ENCODE peak calls at places on chromosome 16, in eight cellular contexts. Q is Daoy; G is GM20000; V is stimulated activated CD4-positive, alpha-beta T cell treated with anti-CD3 and anti-CD28 coated beads, TNF-alpha, amount 100 ng/mL, for 48 hours; R is nephron progenitor cell; S is activated CD4-positive, CD25-positive, alpha-beta regulatory T cell; K is activated T-cell treated with anti-CD3 and anti-CD28 coated beads, Interleukin-2, amount 50 U/mL, for 1 hour; I is psoas muscle. B is an unnamed sample.

GRCh38 chr16:66918803-66919568 is at the start of gene CDH16:
- DNase-seq in K (no peak), I (no peak), S (no peak), V (no peak), G (no peak), Q (no peak), R (no peak), B (no peak)

GRCh38 chr16:85554791-85555548 is 58.2 kb upstream of the GSE1 start:
- DNase-seq in G (peak; percentile 83), K (peak; percentile 67), R (peak; percentile 55), S (no peak), Q (peak; percentile 77), V (peak; percentile 43), I (peak; percentile 82), B (peak; percentile 67)

GRCh38 chr16:275041-275621 is 613 bp downstream of the RGS11 start:
- DNase-seq in G (no peak), R (peak; percentile 33), V (no peak), K (peak; percentile 37), I (no peak), Q (no peak), S (no peak), B (no peak)

GRCh38 chr16:53771655-53772497 is 67.9 kb downstream of the FTO start:
- DNase-seq in S (no peak), I (no peak), K (no peak), R (no peak), G (no peak), V (no peak), Q (no peak), B (no peak)

GRCh38 chr16:23064642-23065041 is 84.6 kb downstream of the USP31 start:
- DNase-seq in R (no peak), Q (peak; percentile 21), K (no peak), V (no peak), I (no peak), G (peak; percentile 30), S (no peak), B (no peak)

GRCh38 chr16:56181401-56181800 is 9.9 kb upstream of the GNAO1 start:
- DNase-seq in I (no peak), R (no peak), V (no peak), S (no peak), G (no peak), K (no peak), Q (no peak), B (no peak)

GRCh38 chr16:89257757-89258465 is 40.4 kb downstream of the ZNF778 start:
- DNase-seq in I (no peak), R (no peak), G (peak; percentile 39), S (no peak), V (no peak), Q (no peak), K (no peak), B (no peak)

GRCh38 chr16:56450275-56450889 is 750 bp downstream of the NUDT21 start:
- DNase-seq in V (no peak), K (no peak), Q (no peak), I (no peak), G (no peak), S (no peak), R (no peak), B (no peak)

GRCh38 chr16:19843371-19843770 is 41.3 kb downstream of the GPRC5B start:
- DNase-seq in G (no peak), K (no peak), V (no peak), R (no peak), I (no peak), S (no peak), Q (no peak), B (no peak)

GRCh38 chr16:11130978-11131665 is 124.9 kb downstream of the SOCS1 start:
- DNase-seq in K (no peak), S (no peak), R (no peak), Q (no peak), G (no peak), I (no peak), V (no peak), B (no peak)

GRCh38 chr16:9499921-9500593 is 408.6 kb downstream of the HAPSTR1 start:
- DNase-seq in Q (no peak), K (no peak), R (peak; percentile 31), I (no peak), S (no peak), V (no peak), G (no peak), B (no peak)

GRCh38 chr16:73885319-73885718 is 411.3 kb upstream of the PSMD7 start:
- DNase-seq in Q (no peak), R (no peak), G (no peak), S (no peak), I (no peak), V (no peak), K (no peak), B (no peak)

GRCh38 chr16:79163666-79164377 is 436.7 kb downstream of the MAF start:
- DNase-seq in I (no peak), R (no peak), S (no peak), V (no peak), K (no peak), Q (peak; percentile 28), G (no peak), B (no peak)

GRCh38 chr16:27328937-27329336 is 15.2 kb downstream of the IL4R start:
- DNase-seq in G (no peak), Q (no peak), S (no peak), R (no peak), I (no peak), V (no peak), K (no peak), B (no peak)

GRCh38 chr16:1706386-1707192 is 594 bp downstream of the MAPK8IP3 start:
- DNase-seq in Q (no peak), V (peak; percentile 46), I (no peak), R (peak; percentile 41), S (peak; percentile 41), G (peak; percentile 80), K (peak; percentile 51), B (peak; percentile 25)

GRCh38 chr16:87457724-87458423 is 35.0 kb downstream of the ZCCHC14 start:
- DNase-seq in I (no peak), G (peak; percentile 53), V (peak; percentile 31), R (no peak), K (no peak), Q (peak; percentile 92), S (no peak), B (no peak)